ENCODE peak calls at places on chromosomes 6 and 20, in eight cellular contexts. H is brain microvascular endothelial cell; O is CD4-positive, alpha-beta memory T cell; N is breast epithelium; S is PC-3; E is neural progenitor cell; D is heart left ventricle; A is spleen. K is an unnamed sample.

GRCh38 chr20:33009214-33010132 is 2.0 kb downstream of the BPIFB2 start:
- DNase-seq in H (no peak), O (no peak), N (no peak), S (no peak), E (no peak), D (no peak), A (peak), K (no peak)

GRCh38 chr6:152420696-152421095 is 216.5 kb downstream of the SYNE1 start:
- DNase-seq in H (no peak), O (no peak), N (no peak), S (no peak), E (no peak), D (no peak), A (no peak), K (no peak)

GRCh38 chr20:5181955-5182354 is 55.1 kb downstream of the CDS2 start:
- DNase-seq in H (peak), O (no peak), N (no peak), S (peak), E (no peak), D (no peak), A (no peak), K (no peak)

GRCh38 chr6:11653028-11653583 is 115.6 kb downstream of the TMEM170B start:
- DNase-seq in H (peak), O (no peak), N (no peak), S (peak), E (no peak), D (no peak), A (no peak), K (no peak)

GRCh38 chr6:112691289-112691688 is 344.2 kb downstream of the RFPL4B start:
- DNase-seq in H (peak), O (no peak), N (no peak), S (peak), E (no peak), D (no peak), A (no peak), K (no peak)

GRCh38 chr20:40050596-40050995 is 638.4 kb downstream of the MAFB start:
- DNase-seq in H (no peak), O (no peak), N (no peak), S (no peak), E (no peak), D (no peak), A (no peak), K (no peak)

GRCh38 chr20:24049081-24049480 is 60.5 kb upstream of the GGTLC1 start:
- DNase-seq in H (no peak), O (no peak), N (no peak), S (peak), E (no peak), D (no peak), A (no peak), K (no peak)

GRCh38 chr6:139846538-139847321 is 472.3 kb upstream of the CITED2 start:
- DNase-seq in H (no peak), O (no peak), N (no peak), S (no peak), E (peak), D (peak), A (no peak), K (no peak)

GRCh38 chr20:44279228-44279627 is 31.8 kb downstream of the FITM2 start:
- DNase-seq in H (peak), O (no peak), N (no peak), S (peak), E (no peak), D (no peak), A (no peak), K (no peak)

GRCh38 chr6:168134399-168135201 is 55.6 kb upstream of the FRMD1 start:
- DNase-seq in H (no peak), O (no peak), N (no peak), S (no peak), E (no peak), D (peak), A (peak), K (no peak)

GRCh38 chr20:59404749-59405148 is 104.3 kb downstream of the EDN3 start:
- DNase-seq in H (no peak), O (no peak), N (no peak), S (no peak), E (peak), D (no peak), A (no peak), K (no peak)

GRCh38 chr20:24665196-24665595 is 195.8 kb downstream of the SYNDIG1 start:
- DNase-seq in H (no peak), O (no peak), N (no peak), S (no peak), E (no peak), D (no peak), A (peak), K (no peak)

GRCh38 chr6:155103816-155104366 is 108.8 kb downstream of the TIAM2 start:
- DNase-seq in H (peak), O (no peak), N (no peak), S (no peak), E (no peak), D (no peak), A (no peak), K (no peak)

GRCh38 chr6:34656378-34657036 is 40.1 kb downstream of the ILRUN start:
- DNase-seq in H (no peak), O (peak), N (no peak), S (peak), E (no peak), D (no peak), A (no peak), K (no peak)
- H3K4me3 ChIP-seq in H (no peak), O (peak), N (peak), S (peak), E (no peak), D (peak), A (peak), K (peak)

DNA sequence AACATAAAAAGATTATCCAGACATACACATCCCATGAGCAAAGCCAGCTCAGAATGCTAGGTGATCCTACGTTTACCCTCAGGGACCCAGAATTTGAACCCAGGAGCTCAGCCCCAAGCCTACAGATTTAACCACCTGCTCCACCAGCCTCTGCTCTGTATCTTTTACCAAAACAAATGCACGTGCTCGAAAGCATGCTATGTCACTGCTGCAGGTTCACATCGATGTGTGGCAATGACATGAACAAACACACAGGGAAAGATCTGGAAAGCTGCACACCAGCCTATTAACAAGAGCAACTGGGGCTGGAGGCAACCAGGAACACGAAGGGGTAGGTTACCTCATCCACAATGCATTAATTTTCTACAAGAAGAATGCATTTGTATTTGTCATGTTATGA is 32.1 kb downstream of the PREX1 start:
- DNase-seq in H (no peak), O (no peak), N (no peak), S (no peak), E (no peak), D (no peak), A (peak), K (no peak)
- H3K27ac ChIP-seq in H (no peak), O (no peak), N (no peak), S (no peak), E (no peak), D (no peak), A (no peak), K (no peak)

GRCh38 chr20:47319517-47320252 is 36.8 kb downstream of the ZMYND8 start:
- DNase-seq in H (peak), O (no peak), N (peak), S (peak), E (peak), D (peak), A (no peak), K (no peak)
- H3K4me3 ChIP-seq in H (no peak), O (no peak), N (peak), S (peak), E (peak), D (no peak), A (no peak), K (no peak)

GRCh38 chr6:69866351-69867074 is at the start of gene COL19A1:
- DNase-seq in H (no peak), O (peak), N (no peak), S (peak), E (peak), D (peak), A (peak), K (peak)
- H3K27ac ChIP-seq in H (no peak), O (peak), N (no peak), S (no peak), E (no peak), D (peak), A (peak), K (peak)